ENCODE peak calls at places on chromosomes 16 and 17, in ten cellular contexts. W is fibroblast of lung, G is cardiac muscle cell, S is PC-9, Z is uterus, K is thoracic aorta, N is colonic mucosa, I is left lung, P is upper lobe of right lung, R is lung. A is an unnamed sample. For H3K9me3 and H3K4me1, the result is how much of the 10 kb centered on the place peaks cover.

GRCh38 chr16:56606071-56606687 is 2.2 kb upstream of the MT2A start:
- DNase-seq in P (no peak), N (peak), G (peak), I (no peak), S (no peak), W (peak), Z (peak), K (no peak), R (no peak), A (no peak)

GRCh38 chr17:7020894-7021664 is 1.8 kb upstream of the BCL6B start:
- DNase-seq in G (no peak), I (no peak), S (no peak), R (no peak), P (no peak), K (no peak), W (no peak), Z (no peak), N (no peak), A (no peak)

GRCh38 chr17:42553866-42554249 is 1.1 kb downstream of the HSD17B1 start:
- DNase-seq in W (no peak), S (no peak), Z (no peak), G (no peak), N (no peak), I (peak), R (no peak), K (no peak), P (peak), A (no peak)

GRCh38 chr17:42639484-42640474 is 19.3 kb upstream of the TUBG2 start:
- DNase-seq in N (no peak), P (no peak), I (no peak), G (no peak), R (no peak), S (no peak), K (no peak), W (no peak), Z (no peak), A (no peak)

GRCh38 chr17:62809656-62810055 is 1.5 kb upstream of the MARCHF10 start:
- DNase-seq in K (no peak), N (no peak), I (no peak), R (no peak), G (peak), Z (no peak), S (no peak), P (no peak), W (peak), A (no peak)

GRCh38 chr16:47025641-47026040 is 52.2 kb upstream of the DNAJA2 start:
- DNase-seq in W (no peak), R (no peak), K (no peak), I (no peak), G (no peak), S (no peak), N (no peak), P (peak), Z (no peak), A (no peak)

GRCh38 chr17:71461504-71462197 is 659.2 kb upstream of the SOX9 start:
- DNase-seq in K (no peak), W (no peak), P (no peak), N (no peak), R (no peak), S (no peak), I (no peak), G (no peak), Z (no peak), A (no peak)

GRCh38 chr17:76452102-76452645 is 778 bp downstream of the UBE2O start:
- DNase-seq in N (no peak), K (no peak), Z (no peak), S (no peak), G (no peak), W (no peak), R (no peak), P (no peak), I (peak), A (no peak)

GRCh38 chr17:79072544-79072943 is 2.1 kb upstream of the ENGASE start:
- DNase-seq in R (no peak), I (no peak), K (no peak), G (no peak), N (no peak), W (no peak), S (no peak), P (peak), Z (no peak), A (no peak)

GRCh38 chr16:4371481-4372314 is at the start of gene VASN:
- DNase-seq in S (peak), R (peak), Z (peak), G (peak), I (peak), K (no peak), N (peak), P (peak), W (peak), A (no peak)

GRCh38 chr17:1511290-1511689 is 5.1 kb downstream of the INPP5K start:
- DNase-seq in R (no peak), N (peak), Z (no peak), W (no peak), I (no peak), P (no peak), K (no peak), G (peak), S (no peak), A (no peak)

GRCh38 chr17:9432867-9433495 is 142.6 kb downstream of the STX8 start:
- DNase-seq in W (peak), N (no peak), K (no peak), G (no peak), P (no peak), Z (no peak), S (no peak), I (no peak), R (no peak), A (no peak)

GRCh38 chr16:67260426-67261063 is 11.8 kb downstream of the SLC9A5 start:
- DNase-seq in S (peak), N (peak), I (no peak), K (no peak), P (no peak), R (no peak), Z (no peak), G (peak), W (peak), A (no peak)

GRCh38 chr16:719815-720506 is 985 bp upstream of the ANTKMT start:
- DNase-seq in I (no peak), G (no peak), R (no peak), P (no peak), W (no peak), S (no peak), Z (no peak), K (no peak), N (peak), A (no peak)

GRCh38 chr16:17930280-17930679 is 406.3 kb downstream of the NPIPA8 start:
- DNase-seq in Z (no peak), P (no peak), N (no peak), R (no peak), W (no peak), I (no peak), G (no peak), S (no peak), K (no peak), A (no peak)

GRCh38 chr16:87324411-87325275 is 7.5 kb upstream of the C16orf95 start:
- DNase-seq in Z (peak), K (no peak), S (no peak), W (peak), N (no peak), P (no peak), I (peak), G (peak), R (no peak), A (no peak)

GRCh38 chr16:24955975-24956731 is 59.0 kb downstream of the ARHGAP17 start:
- DNase-seq in P (no peak), N (no peak), S (no peak), G (no peak), K (no peak), I (no peak), Z (no peak), R (no peak), W (no peak), A (no peak)

GRCh38 chr17:77189148-77189547 is 48.4 kb downstream of the SEC14L1 start:
- DNase-seq in W (no peak), S (no peak), Z (no peak), N (no peak), R (no peak), I (no peak), G (no peak), K (no peak), P (no peak), A (no peak)

GRCh38 chr16:23862556-23862955 is 26.8 kb downstream of the PRKCB start:
- DNase-seq in N (no peak), G (no peak), I (no peak), S (no peak), K (no peak), Z (no peak), R (no peak), P (no peak), W (no peak), A (no peak)

GRCh38 chr17:2180768-2181167 is 122.8 kb downstream of the SMG6 start:
- DNase-seq in K (no peak), R (no peak), I (no peak), N (no peak), Z (peak), W (no peak), S (no peak), P (no peak), G (no peak), A (no peak)

GRCh38 chr17:54899721-54900456 is 763 bp upstream of the TOM1L1 start:
- DNase-seq in K (no peak), W (no peak), Z (no peak), N (peak), P (no peak), S (no peak), G (no peak), I (no peak), R (no peak), A (no peak)

GRCh38 chr16:25950586-25951201 is 258.9 kb downstream of the HS3ST4 start:
- DNase-seq in K (no peak), Z (no peak), I (no peak), P (no peak), G (no peak), W (no peak), R (no peak), S (no peak), N (no peak), A (no peak)

GRCh38 chr16:89343501-89344291 is 126.2 kb downstream of the ZNF778 start:
- DNase-seq in G (no peak), R (no peak), Z (no peak), W (peak), P (peak), K (no peak), S (peak), N (peak), I (no peak), A (no peak)

GRCh38 chr16:73059779-73060178 is 11.9 kb upstream of the ZFHX3 start:
- DNase-seq in S (no peak), K (no peak), W (no peak), Z (no peak), I (no peak), R (no peak), N (no peak), P (no peak), G (no peak), A (no peak)

GRCh38 chr16:73058616-73059409 is 10.9 kb upstream of the ZFHX3 start:
- DNase-seq in Z (no peak), N (no peak), P (peak), R (no peak), S (no peak), G (peak), K (no peak), W (peak), I (peak), A (no peak)

GRCh38 chr16:73062640-73063283 is 14.8 kb upstream of the ZFHX3 start:
- DNase-seq in I (no peak), G (peak), Z (no peak), R (no peak), K (no peak), S (no peak), N (no peak), W (peak), P (no peak), A (no peak)

GRCh38 chr16:73060216-73060615 is 12.3 kb upstream of the ZFHX3 start:
- DNase-seq in S (no peak), K (no peak), Z (no peak), P (no peak), W (no peak), I (no peak), N (no peak), G (no peak), R (no peak), A (no peak)

GRCh38 chr16:73060948-73061495 is 13.1 kb upstream of the ZFHX3 start:
- DNase-seq in W (no peak), N (no peak), I (no peak), G (no peak), Z (no peak), K (no peak), P (no peak), R (no peak), S (no peak), A (no peak)
- H3K9me3 ChIP-seq in W (under half), N (under half), I (under half), G (under half), Z (under half), K (under half), P (under half), R (under half), S (under half), A (under half)

GRCh38 chr16:12201216-12201615 is 224.7 kb downstream of the SNX29 start:
- DNase-seq in R (no peak), S (no peak), N (no peak), K (no peak), I (no peak), P (no peak), G (no peak), W (peak), Z (no peak), A (no peak)
- H3K4me1 ChIP-seq in R (under half), S (under half), N (under half), K (under half), I (under half), P (under half), G (under half), W (under half), Z (under half), A (under half)

GRCh38 chr16:84159006-84159405 is 13.9 kb downstream of the DNAAF1 start:
- DNase-seq in G (no peak), W (no peak), P (peak), S (no peak), I (no peak), R (no peak), K (no peak), N (no peak), Z (no peak), A (no peak)

GRCh38 chr16:84159800-84160199 is 14.7 kb downstream of the DNAAF1 start:
- DNase-seq in K (no peak), R (no peak), W (no peak), S (no peak), I (no peak), N (no peak), P (no peak), Z (no peak), G (no peak), A (no peak)

GRCh38 chr16:84158455-84158854 is 13.3 kb downstream of the DNAAF1 start:
- DNase-seq in G (no peak), Z (no peak), N (no peak), R (no peak), S (no peak), P (peak), I (no peak), K (no peak), W (no peak), A (no peak)

GRCh38 chr16:84156342-84156784 is 11.3 kb downstream of the DNAAF1 start:
- DNase-seq in P (peak), N (no peak), G (no peak), K (no peak), S (peak), W (peak), Z (no peak), R (no peak), I (no peak), A (no peak)

DNA sequence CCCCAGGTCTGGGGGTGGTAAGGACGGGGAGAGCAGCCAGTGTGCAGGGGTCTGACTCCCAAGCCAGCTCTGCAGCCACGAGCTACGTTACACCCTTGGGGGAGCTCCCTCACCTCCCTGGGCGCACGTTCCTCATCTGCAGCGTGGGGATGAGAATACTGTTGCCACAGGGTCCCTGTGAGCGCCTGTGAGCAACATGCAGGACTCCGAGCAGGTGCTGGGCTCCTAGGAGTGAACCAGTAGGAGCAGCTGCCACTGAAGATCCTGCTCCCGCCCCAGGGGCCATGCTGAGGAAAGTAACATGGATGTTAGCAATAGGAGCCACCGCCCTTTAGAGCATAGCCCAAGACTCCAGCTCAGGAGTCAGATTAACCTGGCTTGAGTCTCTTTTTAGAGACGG is 15.9 kb downstream of the DNAAF1 start:
- DNase-seq in I (no peak), G (no peak), R (no peak), N (no peak), W (no peak), S (no peak), K (no peak), P (peak), Z (no peak), A (no peak)
- H3K9me3 ChIP-seq in I (under half), G (under half), R (under half), N (under half), W (under half), S (under half), K (under half), P (under half), Z (under half), A (under half)

GRCh38 chr17:75404223-75404738 is 1.2 kb downstream of the GRB2 start:
- DNase-seq in K (no peak), N (peak), Z (peak), P (peak), I (no peak), R (peak), W (peak), G (peak), S (peak), A (no peak)
- H3K4me1 ChIP-seq in K (under half), N (under half), Z (under half), P (under half), I (half or more), R (under half), W (under half), G (under half), S (under half), A (under half)

DNA sequence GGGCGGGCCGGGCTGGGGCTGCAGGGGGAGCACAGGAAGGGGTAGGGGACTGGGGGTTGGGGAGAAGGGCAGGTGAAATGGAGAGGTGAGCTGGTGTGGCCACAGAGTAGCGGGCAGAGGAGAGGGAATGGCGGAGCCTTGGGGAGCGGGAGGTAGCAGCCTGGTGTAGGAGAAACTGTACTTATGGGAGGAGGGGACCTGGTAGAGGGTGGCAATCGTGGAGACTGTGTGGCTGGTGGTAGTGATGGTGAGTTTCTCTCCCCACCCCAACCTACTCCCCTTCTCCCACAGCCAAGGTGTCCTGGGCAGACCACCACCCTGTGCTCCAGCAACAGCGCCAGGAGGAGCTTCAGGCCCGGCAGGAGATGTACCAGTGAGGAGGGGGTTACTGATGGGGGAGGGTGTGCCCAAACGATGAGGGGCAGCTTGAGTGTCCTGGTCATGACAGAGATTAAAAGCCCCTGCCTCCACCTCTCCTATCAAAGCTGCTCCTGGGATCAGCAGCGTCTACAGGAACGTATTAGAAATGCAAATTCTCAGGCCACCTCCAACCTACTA is 831 bp downstream of the ALOX15B start:
- DNase-seq in G (no peak), N (no peak), K (no peak), S (no peak), W (no peak), Z (no peak), R (no peak), P (no peak), I (no peak), A (peak)
- H3K9me3 ChIP-seq in G (under half), N (under half), K (under half), S (under half), W (under half), Z (under half), R (under half), P (under half), I (under half), A (under half)

A was measured in ascending aorta.